ENCODE peak calls at places on chromosomes 1 and 21, in five cellular contexts. C is fibroblast of pulmonary artery, Z is AG04450, G is dorsolateral prefrontal cortex, P is endothelial cell of umbilical vein. U is an unnamed sample.

GRCh38 chr1:40876891-40877290 is 14.7 kb upstream of the CITED4 start:
- DNase-seq in C (no peak), P (no peak), Z (no peak), G (no peak), U (no peak)

GRCh38 chr1:172203135-172203823 is 217.2 kb upstream of the C1orf105 start:
- DNase-seq in C (no peak), G (no peak), P (no peak), Z (no peak), U (no peak)

GRCh38 chr1:181185461-181185860 is 97.0 kb downstream of the IER5 start:
- DNase-seq in G (no peak), P (no peak), Z (no peak), C (no peak), U (no peak)

GRCh38 chr1:110873856-110874255 is 908 bp downstream of the CD53 start:
- DNase-seq in Z (no peak), G (no peak), P (no peak), C (no peak), U (no peak)

GRCh38 chr21:41388259-41388658 is 26.4 kb downstream of the MX2 start:
- DNase-seq in Z (no peak), G (no peak), P (no peak), C (no peak), U (no peak)

GRCh38 chr1:200247513-200247912 is 162.3 kb downstream of the ZNF281 start:
- DNase-seq in C (no peak), G (no peak), P (no peak), Z (no peak), U (no peak)

GRCh38 chr1:207453710-207454045 is 450 bp upstream of the CR2 start:
- DNase-seq in Z (no peak), C (no peak), P (no peak), G (no peak), U (no peak)

GRCh38 chr1:101130673-101131072 is 105.1 kb upstream of the DPH5 start:
- DNase-seq in C (peak; percentile 36), Z (no peak), P (no peak), G (no peak), U (no peak)

GRCh38 chr1:16905112-16905855 is 9.5 kb downstream of the RNU1-2 start:
- DNase-seq in Z (peak; percentile 88), G (no peak), C (peak; percentile 93), P (no peak), U (peak; percentile 57)

GRCh38 chr1:117780981-117781475 is 148.4 kb downstream of the GDAP2 start:
- DNase-seq in G (no peak), Z (no peak), P (no peak), C (no peak), U (no peak)

GRCh38 chr21:34552324-34553198 is 40.6 kb upstream of the KCNE1 start:
- DNase-seq in C (no peak), Z (no peak), P (no peak), G (no peak), U (no peak)

GRCh38 chr1:76203132-76203531 is 128.6 kb downstream of the ST6GALNAC3 start:
- DNase-seq in C (no peak), G (no peak), Z (no peak), P (no peak), U (no peak)

GRCh38 chr1:47444578-47445465 is 7.0 kb downstream of the FOXD2 start:
- DNase-seq in G (no peak), C (peak; percentile 29), P (no peak), Z (no peak), U (no peak)

GRCh38 chr21:35617491-35617890 is 442.8 kb downstream of the SETD4 start:
- DNase-seq in G (no peak), C (no peak), Z (no peak), P (no peak), U (no peak)

GRCh38 chr1:201706109-201706508 is 122.8 kb upstream of the IPO9 start:
- DNase-seq in P (no peak), Z (no peak), C (no peak), G (no peak), U (peak; percentile 58)

GRCh38 chr1:201696217-201696761 is 132.7 kb upstream of the IPO9 start:
- DNase-seq in P (no peak), C (peak; percentile 94), Z (peak; percentile 63), G (peak; percentile 85), U (peak; percentile 91)

GRCh38 chr1:22064751-22065402 is 12.4 kb downstream of the CDC42 start:
- DNase-seq in C (no peak), Z (no peak), G (no peak), P (no peak), U (no peak)
- H3K4me3 ChIP-seq in C (no peak overlapping the region), Z (no peak overlapping the region), G (no peak overlapping the region), P (no peak overlapping the region), U (no peak overlapping the region)

DNA sequence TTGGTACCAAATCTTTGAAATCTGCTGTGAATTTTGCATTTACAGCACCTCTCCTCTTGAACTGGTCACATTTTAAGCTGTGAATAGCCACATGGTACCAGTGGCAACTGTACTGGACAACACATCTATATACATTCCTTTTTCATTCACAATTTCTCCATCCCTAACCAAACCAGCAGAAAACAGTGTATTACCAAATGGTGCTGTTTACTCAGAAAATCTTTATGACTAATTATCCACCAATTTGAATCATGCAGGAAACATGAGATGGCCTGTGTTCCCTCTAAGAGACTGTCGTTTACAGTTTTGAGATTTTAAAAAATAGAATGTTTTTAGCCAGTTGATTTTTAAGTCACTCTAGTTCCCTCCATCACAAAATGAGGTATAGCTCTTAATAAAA is 17.6 kb upstream of the CCT8 start:
- DNase-seq in P (peak; percentile 63), Z (peak; percentile 37), C (peak; percentile 79), G (no peak), U (no peak)
- TF ChIP-seq CTCF in P (no peak), Z (no peak), C (no peak), G (no peak), U (no peak)

GRCh38 chr1:235073968-235074334 is 54.7 kb downstream of the TOMM20 start:
- DNase-seq in C (no peak), P (no peak), Z (no peak), G (no peak), U (no peak)
- H3K4me3 ChIP-seq in C (no peak overlapping the region), P (no peak overlapping the region), Z (no peak overlapping the region), G (no peak overlapping the region), U (no peak overlapping the region)

GRCh38 chr1:164240081-164240480 is 318.9 kb upstream of the PBX1 start:
- DNase-seq in Z (no peak), G (no peak), P (no peak), C (peak; percentile 13), U (no peak)
- TF ChIP-seq CTCF in Z (no peak), G (no peak), P (no peak), C (no peak), U (peak; percentile 20)

GRCh38 chr21:28885853-28886177 is 106.9 kb downstream of the LTN1 start:
- DNase-seq in Z (no peak), G (no peak), P (no peak), C (no peak), U (no peak)
- H3K4me3 ChIP-seq in Z (no peak overlapping the region), G (no peak overlapping the region), P (no peak overlapping the region), C (no peak overlapping the region), U (no peak overlapping the region)

DNA sequence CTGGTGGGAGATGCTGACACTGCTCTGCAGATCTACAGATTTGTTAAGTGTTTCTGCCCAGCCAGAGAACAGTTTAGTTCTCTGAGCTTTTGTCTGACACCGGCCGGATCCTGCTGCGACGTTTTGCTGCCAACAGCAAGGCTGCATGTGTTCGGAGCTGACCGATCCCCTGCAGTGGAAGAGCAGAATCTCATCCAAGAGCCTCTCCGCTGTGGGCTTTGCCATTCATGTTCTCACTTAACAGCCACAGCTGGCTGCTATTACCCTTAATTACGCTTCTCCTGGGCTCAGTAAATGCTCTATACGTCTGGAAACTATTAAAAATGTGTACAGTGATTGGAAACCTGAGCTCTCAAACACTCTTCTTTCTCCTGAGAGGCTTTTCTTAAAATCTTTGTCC is 105.3 kb downstream of the BCAR3 start:
- DNase-seq in P (no peak), C (no peak), G (peak; percentile 61), Z (no peak), U (peak; percentile 92)
- TF ChIP-seq CTCF in P (no peak), C (no peak), G (no peak), Z (no peak), U (no peak)

U was measured in astrocyte of the cerebellum.